ENCODE peak calls at places on chromosomes 7 and 10, in four cellular contexts. L, Z, B and Q are unnamed samples.

GRCh38 chr10:60917331-60918280 is 26.4 kb downstream of the RHOBTB1 start:
- DNase-seq in L (no peak), Z (no peak), B (peak; percentile 63), Q (no peak)

GRCh38 chr7:33261585-33261984 is 132.2 kb downstream of the BBS9 start:
- DNase-seq in L (no peak), Z (peak; percentile 25), B (peak; percentile 24), Q (no peak)

GRCh38 chr7:141698247-141699015 is 3.5 kb downstream of the DENND11 start:
- DNase-seq in B (no peak), Z (no peak), L (no peak), Q (no peak)

GRCh38 chr7:2734761-2735571 is 47.0 kb downstream of the AMZ1 start:
- DNase-seq in B (peak; percentile 21), L (no peak), Z (no peak), Q (no peak)

GRCh38 chr7:139242741-139243281 is 11.8 kb downstream of the UBN2 start:
- DNase-seq in Z (no peak), L (no peak), B (peak; percentile 92), Q (no peak)

GRCh38 chr10:92757066-92757716 is 67.4 kb downstream of the HHEX start:
- DNase-seq in B (peak; percentile 38), Z (peak; percentile 53), L (no peak), Q (no peak)

GRCh38 chr7:38070718-38071117 is 107.3 kb upstream of the STARD3NL start:
- DNase-seq in B (no peak), L (no peak), Z (peak; percentile 28), Q (no peak)

GRCh38 chr7:22675917-22676343 is 51.1 kb upstream of the IL6 start:
- DNase-seq in L (no peak), Z (peak; percentile 59), B (peak; percentile 92), Q (no peak)

GRCh38 chr10:120824864-120825263 is 26.3 kb upstream of the WDR11 start:
- DNase-seq in B (peak; percentile 13), Z (peak; percentile 21), L (no peak), Q (no peak)

GRCh38 chr10:103969436-103969835 is 2.5 kb downstream of the SLK start:
- DNase-seq in L (no peak), Z (no peak), B (no peak), Q (no peak)

GRCh38 chr7:92691578-92691977 is 101.4 kb upstream of the FAM133B start:
- DNase-seq in Z (peak; percentile 62), B (peak; percentile 65), L (no peak), Q (no peak)

GRCh38 chr10:9625266-9625776 is 1392.4 kb upstream of the CELF2 start:
- DNase-seq in B (no peak), Z (no peak), L (no peak), Q (no peak)

GRCh38 chr10:47294501-47294900 is 5.5 kb upstream of the GDF10 start:
- DNase-seq in B (no peak), Z (no peak), L (no peak), Q (no peak)

GRCh38 chr7:149237502-149237901 is 1.9 kb upstream of the ZNF212 start:
- DNase-seq in Z (no peak), L (no peak), B (no peak), Q (no peak)

GRCh38 chr7:2954433-2954853 is 89.2 kb downstream of the CARD11 start:
- DNase-seq in B (no peak), Z (no peak), L (no peak), Q (no peak)

GRCh38 chr7:105691692-105692564 is 110.6 kb upstream of the EFCAB10 start:
- DNase-seq in B (peak; percentile 58), L (peak; percentile 85), Z (no peak), Q (peak; percentile 63)

GRCh38 chr7:80018941-80019808 is 115.5 kb upstream of the GNAI1 start:
- DNase-seq in L (no peak), Z (peak; percentile 47), B (peak; percentile 55), Q (no peak)

GRCh38 chr7:92633211-92633906 is 43.2 kb upstream of the FAM133B start:
- DNase-seq in L (no peak), Z (peak; percentile 98), B (peak; percentile 90), Q (no peak)